ENCODE peak calls at places on chromosomes 2 and 18, in nine cellular contexts. K is osteocyte, Z is GM06990, M is heart left ventricle, P is GM12865, D is Calu3, W is epithelial cell of esophagus, G is type B pancreatic cell, V is upper lobe of left lung. Q is an unnamed sample.
A peak's percentile ranks its signal among the peaks of the same experiment; 100 is the strongest.

GRCh38 chr2:234091883-234092282 is 41.4 kb downstream of the SPP2 start:
- DNase-seq in Z (no peak), D (peak; percentile 54), M (no peak), K (no peak), W (peak; percentile 22), G (no peak), V (no peak), P (no peak), Q (no peak)

GRCh38 chr2:40962026-40962425 is 510.1 kb upstream of the SLC8A1 start:
- DNase-seq in G (no peak), M (no peak), W (no peak), Z (no peak), D (no peak), P (no peak), V (no peak), K (no peak), Q (no peak)

GRCh38 chr2:161369311-161369710 is 46.8 kb upstream of the TBR1 start:
- DNase-seq in M (no peak), W (no peak), Z (no peak), K (no peak), G (no peak), V (no peak), D (no peak), P (no peak), Q (no peak)

GRCh38 chr18:14978962-14979535 is 231.1 kb downstream of the ANKRD30B start:
- DNase-seq in Z (no peak), W (no peak), G (no peak), V (no peak), P (no peak), D (peak; percentile 66), K (no peak), M (no peak), Q (no peak)

GRCh38 chr2:204187513-204188088 is 251.0 kb downstream of the ICOS start:
- DNase-seq in K (no peak), Z (no peak), V (no peak), G (no peak), M (no peak), W (no peak), P (no peak), D (no peak), Q (no peak)

GRCh38 chr2:22536131-22536530 is 848.8 kb upstream of the KLHL29 start:
- DNase-seq in P (no peak), D (no peak), K (no peak), V (no peak), M (no peak), G (no peak), W (peak; percentile 38), Z (no peak), Q (no peak)

GRCh38 chr2:3251974-3252373 is 125.6 kb downstream of the EIPR1 start:
- DNase-seq in K (no peak), G (no peak), D (no peak), M (no peak), Z (no peak), W (no peak), P (no peak), V (no peak), Q (no peak)

GRCh38 chr18:23237524-23238151 is 102.4 kb downstream of the CABLES1 start:
- DNase-seq in W (peak; percentile 59), G (no peak), M (peak; percentile 50), P (peak; percentile 91), D (no peak), V (peak; percentile 85), K (no peak), Z (peak; percentile 81), Q (no peak)

GRCh38 chr2:69933839-69934613 is 19.1 kb downstream of the MXD1 start:
- DNase-seq in G (no peak), V (no peak), P (peak; percentile 29), M (peak; percentile 57), W (peak; percentile 96), K (no peak), D (peak; percentile 20), Z (no peak), Q (no peak)

GRCh38 chr18:24586662-24587360 is 126.4 kb downstream of the HRH4 start:
- DNase-seq in G (peak; percentile 8), K (no peak), W (no peak), Z (no peak), M (no peak), D (no peak), V (no peak), P (no peak), Q (no peak)

GRCh38 chr2:28394997-28395333 is 2.3 kb downstream of the FOSL2 start:
- DNase-seq in Z (no peak), P (no peak), D (no peak), W (no peak), M (no peak), V (no peak), G (no peak), K (no peak), Q (no peak)

GRCh38 chr2:179550214-179550613 is 285.6 kb upstream of the SESTD1 start:
- DNase-seq in P (no peak), W (no peak), M (no peak), G (no peak), K (no peak), Z (no peak), V (no peak), D (no peak), Q (no peak)

GRCh38 chr2:197357986-197358385 is 47.4 kb upstream of the ANKRD44 start:
- DNase-seq in K (no peak), W (no peak), P (no peak), M (no peak), G (no peak), Z (no peak), D (no peak), V (no peak), Q (no peak)

GRCh38 chr2:197353393-197354168 is 43.0 kb upstream of the ANKRD44 start:
- DNase-seq in K (no peak), M (no peak), G (no peak), D (no peak), V (no peak), P (no peak), W (no peak), Z (no peak), Q (no peak)

GRCh38 chr2:197358927-197359326 is 48.3 kb upstream of the ANKRD44 start:
- DNase-seq in K (no peak), D (no peak), M (no peak), V (no peak), W (no peak), Z (no peak), G (no peak), P (no peak), Q (no peak)

GRCh38 chr2:197354169-197354558 is 43.6 kb upstream of the ANKRD44 start:
- DNase-seq in P (no peak), W (no peak), K (no peak), Z (no peak), M (no peak), V (no peak), D (no peak), G (no peak), Q (no peak)

DNA sequence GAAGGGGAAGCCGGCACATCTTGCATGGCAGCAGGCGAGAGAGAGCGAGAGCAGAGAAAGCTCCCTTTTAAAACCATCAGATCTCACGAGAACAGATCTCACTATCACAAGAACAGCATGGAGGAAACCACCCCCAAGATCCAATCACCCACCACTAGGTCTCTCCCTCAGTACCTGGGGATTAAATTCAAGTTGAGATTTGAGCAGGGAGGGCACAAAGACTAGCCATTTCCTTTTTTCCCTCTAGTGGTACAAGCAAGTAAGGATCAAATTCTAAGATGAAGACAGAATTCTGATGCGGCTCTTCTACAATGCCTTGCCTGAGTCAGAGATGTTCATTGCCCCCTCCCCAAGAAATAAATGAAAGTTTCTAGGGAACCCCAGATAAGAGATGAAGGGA is 45.6 kb upstream of the ANKRD44 start:
- DNase-seq in K (no peak), G (no peak), V (no peak), Z (no peak), P (no peak), W (no peak), M (no peak), D (no peak), Q (no peak)
- TF ChIP-seq CTCF in K (peak; percentile 48), G (peak; percentile 70), V (peak; percentile 18), Z (peak; percentile 42), P (peak; percentile 19), W (peak; percentile 32), M (no peak), D (peak; percentile 49), Q (peak; percentile 52)

GRCh38 chr2:68294187-68294586 is 25.6 kb downstream of the CNRIP1 start:
- DNase-seq in K (no peak), G (no peak), W (no peak), D (no peak), M (no peak), Z (no peak), P (no peak), V (no peak), Q (no peak)
- TF ChIP-seq CTCF in K (no peak), G (peak; percentile 48), W (no peak), D (no peak), M (no peak), Z (no peak), P (peak; percentile 11), V (no peak), Q (no peak)

GRCh38 chr2:190948671-190949070 is 65.3 kb downstream of the STAT1 start:
- DNase-seq in Z (no peak), M (no peak), K (no peak), G (no peak), D (peak; percentile 44), P (no peak), V (no peak), W (peak; percentile 56), Q (peak; percentile 20)

GRCh38 chr2:190950566-190950991 is 63.4 kb downstream of the STAT1 start:
- DNase-seq in Z (no peak), K (no peak), M (no peak), G (no peak), D (no peak), W (no peak), P (no peak), V (no peak), Q (no peak)

GRCh38 chr2:190947139-190947538 is 66.5 kb downstream of the GLS start:
- DNase-seq in V (no peak), P (no peak), G (no peak), M (no peak), Z (no peak), W (no peak), K (no peak), D (no peak), Q (no peak)

GRCh38 chr2:190943706-190944105 is 63.1 kb downstream of the GLS start:
- DNase-seq in M (no peak), K (no peak), W (no peak), P (no peak), V (no peak), Z (no peak), G (no peak), D (no peak), Q (no peak)

GRCh38 chr2:190947711-190948251 is 66.2 kb downstream of the STAT1 start:
- DNase-seq in P (peak; percentile 55), G (no peak), V (no peak), D (peak; percentile 43), W (peak; percentile 67), M (no peak), Z (peak; percentile 56), K (no peak), Q (no peak)
- TF ChIP-seq CTCF in P (no peak), G (no peak), V (peak; percentile 3), D (no peak), W (no peak), M (no peak), Z (peak; percentile 23), K (peak; percentile 60), Q (no peak)

DNA sequence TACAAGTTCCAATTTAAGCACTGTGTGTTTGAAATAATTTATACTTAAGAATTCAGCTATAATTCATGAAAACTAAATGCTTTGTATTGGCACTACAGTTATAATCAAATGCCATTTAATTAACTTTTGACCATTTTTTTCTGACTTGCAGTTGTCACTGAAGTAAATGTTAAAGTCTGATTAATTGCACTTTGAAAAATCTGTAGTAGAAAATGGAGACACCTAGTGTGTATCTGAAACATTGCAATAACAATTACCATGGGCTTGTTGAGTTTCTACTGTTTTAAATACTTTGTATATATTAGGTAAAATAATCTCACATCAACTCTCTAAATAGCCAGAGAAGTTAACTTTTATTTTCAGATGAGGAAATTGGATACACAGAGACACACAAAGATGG is 458.6 kb upstream of the FSIP2 start:
- DNase-seq in M (no peak), G (no peak), W (peak; percentile 24), V (no peak), Z (no peak), K (no peak), D (no peak), P (peak; percentile 7), Q (no peak)
- TF ChIP-seq CTCF in M (no peak), G (peak; percentile 74), W (peak; percentile 45), V (no peak), Z (peak; percentile 47), K (peak; percentile 54), D (peak; percentile 45), P (peak; percentile 33), Q (peak; percentile 51)

Q was measured in mesothelial cell of epicardium.